ENCODE peak calls at places on chromosomes 11 and 22, in seven cellular contexts. N is HCT116, B is K562, E is HepG2, G is SK-N-SH, C is endothelial cell of umbilical vein, A is GM12878. P is an unnamed sample.

GRCh38 chr22:43570531-43571144 is 158.8 kb downstream of the MPPED1 start:
- DNase-seq in N (no peak), B (no peak), E (no peak), G (no peak), C (no peak), A (no peak), P (no peak)

GRCh38 chr11:6468712-6469495 is 4.8 kb downstream of the TRIM3 start:
- DNase-seq in N (peak), B (peak), E (peak), G (peak), C (peak), A (peak), P (peak)

GRCh38 chr22:32823024-32823730 is 21.7 kb downstream of the TIMP3 start:
- DNase-seq in N (peak), B (peak), E (peak), G (peak), C (no peak), A (no peak), P (no peak)

GRCh38 chr11:27453701-27454100 is 18.9 kb downstream of the LGR4 start:
- DNase-seq in N (no peak), B (no peak), E (no peak), G (no peak), C (no peak), A (no peak), P (no peak)

GRCh38 chr11:100095809-100096208 is 591.3 kb upstream of the ARHGAP42 start:
- DNase-seq in N (no peak), B (no peak), E (no peak), G (no peak), C (no peak), A (no peak), P (no peak)

GRCh38 chr22:16601437-16602223 is 9.0 kb upstream of the CCT8L2 start:
- DNase-seq in N (no peak), B (peak), E (no peak), G (no peak), C (no peak), A (no peak), P (no peak)

GRCh38 chr11:69948256-69949141 is 129.3 kb upstream of the FGF3 start:
- DNase-seq in N (peak), B (peak), E (peak), G (peak), C (no peak), A (no peak), P (no peak)

GRCh38 chr11:1219836-1220810 is 2.7 kb upstream of the MUC5B start:
- DNase-seq in N (no peak), B (no peak), E (peak), G (peak), C (no peak), A (no peak), P (no peak)

GRCh38 chr11:67666676-67667489 is 7.5 kb downstream of the ALDH3B2 start:
- DNase-seq in N (no peak), B (no peak), E (no peak), G (peak), C (no peak), A (no peak), P (no peak)

GRCh38 chr11:130675456-130675855 is 227.0 kb downstream of the ADAMTS15 start:
- DNase-seq in N (no peak), B (no peak), E (no peak), G (no peak), C (no peak), A (no peak), P (no peak)

GRCh38 chr22:18076060-18076497 is 1.7 kb upstream of the PEX26 start:
- DNase-seq in N (peak), B (peak), E (peak), G (peak), C (peak), A (no peak), P (peak)

GRCh38 chr11:13249992-13250391 is 27.6 kb upstream of the BMAL1 start:
- DNase-seq in N (no peak), B (no peak), E (no peak), G (no peak), C (peak), A (no peak), P (no peak)

GRCh38 chr11:118913411-118914125 is 12.2 kb downstream of the BCL9L start:
- DNase-seq in N (no peak), B (no peak), E (no peak), G (no peak), C (no peak), A (no peak), P (no peak)

GRCh38 chr11:74538680-74539079 is 45.2 kb upstream of the LIPT2 start:
- DNase-seq in N (no peak), B (no peak), E (no peak), G (peak), C (no peak), A (no peak), P (peak)

GRCh38 chr11:25970726-25971508 is 361.0 kb upstream of the ANO3 start:
- DNase-seq in N (no peak), B (no peak), E (no peak), G (no peak), C (no peak), A (no peak), P (no peak)

GRCh38 chr11:115890500-115890899 is 386.3 kb upstream of the CADM1 start:
- DNase-seq in N (no peak), B (no peak), E (no peak), G (no peak), C (no peak), A (no peak), P (no peak)

GRCh38 chr22:22397292-22397870 is 111.2 kb downstream of the ZNF280B start:
- DNase-seq in N (peak), B (peak), E (peak), G (no peak), C (no peak), A (no peak), P (no peak)

GRCh38 chr22:42717197-42717967 is 3.3 kb downstream of the A4GALT start:
- DNase-seq in N (no peak), B (no peak), E (no peak), G (no peak), C (no peak), A (no peak), P (no peak)

GRCh38 chr11:131748146-131749050 is 378.0 kb downstream of the NTM start:
- DNase-seq in N (no peak), B (peak), E (peak), G (peak), C (peak), A (no peak), P (no peak)

GRCh38 chr11:78607691-78608090 is 33.0 kb upstream of the NARS2 start:
- DNase-seq in N (no peak), B (no peak), E (no peak), G (no peak), C (no peak), A (no peak), P (no peak)

GRCh38 chr11:57513911-57514537 is 1.5 kb downstream of the SLC43A1 start:
- DNase-seq in N (no peak), B (peak), E (no peak), G (peak), C (no peak), A (no peak), P (no peak)

GRCh38 chr11:9660886-9661285 is 3.0 kb upstream of the SWAP70 start:
- DNase-seq in N (no peak), B (no peak), E (no peak), G (no peak), C (peak), A (no peak), P (no peak)

GRCh38 chr11:2666828-2667570 is 32.8 kb downstream of the KCNQ1OT1 start:
- DNase-seq in N (no peak), B (no peak), E (no peak), G (no peak), C (no peak), A (no peak), P (no peak)

DNA sequence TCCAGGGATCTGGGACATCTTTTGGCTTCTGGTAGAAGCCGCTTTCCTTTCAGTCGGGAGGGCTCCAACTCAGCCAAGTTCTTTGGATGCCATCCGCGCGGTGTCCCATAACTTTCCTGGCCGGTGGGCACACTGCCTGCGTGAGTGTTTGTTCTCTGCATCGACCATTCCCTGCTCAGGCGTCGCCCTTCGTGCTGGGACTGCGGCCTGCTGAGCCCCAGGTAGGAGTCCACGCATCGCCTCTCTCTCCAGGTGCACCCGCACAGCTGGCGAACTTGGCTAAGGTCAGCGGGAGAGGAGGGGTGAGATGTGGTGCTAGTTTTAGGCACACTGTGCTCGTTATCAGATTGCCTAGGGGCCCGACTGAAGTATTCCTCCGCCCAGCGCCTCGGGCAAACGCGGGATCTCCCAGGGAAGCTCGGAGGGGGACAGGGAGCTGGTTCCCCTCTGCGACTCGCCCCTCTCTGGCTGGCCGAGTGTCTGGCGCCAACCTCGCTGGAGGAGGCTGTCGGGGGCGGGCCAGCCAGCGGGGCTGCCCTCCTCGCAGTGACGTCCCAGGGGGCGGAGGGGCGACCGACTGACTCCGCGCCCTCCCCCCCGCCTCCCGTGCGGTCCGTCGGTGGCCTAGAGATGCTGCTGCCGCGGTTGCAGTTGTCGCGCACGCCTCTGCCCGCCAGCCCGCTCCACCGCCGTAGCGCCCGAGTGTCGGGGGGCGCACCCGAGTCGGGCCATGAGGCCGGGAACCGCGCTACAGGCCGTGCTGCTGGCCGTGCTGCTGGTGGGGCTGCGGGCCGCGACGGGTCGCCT is at the start of gene LAYN:
- DNase-seq in N (no peak), B (no peak), E (no peak), G (peak), C (no peak), A (no peak), P (no peak)
- TF ChIP-seq POLR2AphosphoS5 in N (no peak), B (no peak), E (no peak), G (peak), C (no peak), A (no peak), P (no peak)

DNA sequence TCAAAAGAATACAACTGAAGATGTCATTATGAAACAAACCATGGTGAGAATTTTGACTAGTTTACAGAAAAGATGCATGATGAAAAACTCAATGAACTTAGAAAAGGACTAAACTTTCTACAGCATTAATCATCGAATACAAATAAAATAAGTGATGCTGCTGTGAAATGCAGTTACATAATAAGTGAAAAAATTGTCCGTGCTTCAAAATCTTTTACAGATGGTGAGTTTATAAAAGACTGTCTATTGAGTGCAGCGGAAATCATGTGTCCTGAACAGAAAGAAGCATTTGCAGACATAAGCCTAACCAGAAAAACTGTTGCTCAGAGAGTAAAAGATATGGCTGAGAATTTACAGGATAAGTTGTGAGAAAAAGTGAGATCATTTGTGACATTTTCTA is 33.8 kb downstream of the NEAT1 start:
- DNase-seq in N (no peak), B (no peak), E (no peak), G (no peak), C (no peak), A (no peak), P (no peak)
- H3K9ac ChIP-seq in N (peak), B (peak), E (no peak), G (peak), C (no peak), A (peak), P (no peak)

DNA sequence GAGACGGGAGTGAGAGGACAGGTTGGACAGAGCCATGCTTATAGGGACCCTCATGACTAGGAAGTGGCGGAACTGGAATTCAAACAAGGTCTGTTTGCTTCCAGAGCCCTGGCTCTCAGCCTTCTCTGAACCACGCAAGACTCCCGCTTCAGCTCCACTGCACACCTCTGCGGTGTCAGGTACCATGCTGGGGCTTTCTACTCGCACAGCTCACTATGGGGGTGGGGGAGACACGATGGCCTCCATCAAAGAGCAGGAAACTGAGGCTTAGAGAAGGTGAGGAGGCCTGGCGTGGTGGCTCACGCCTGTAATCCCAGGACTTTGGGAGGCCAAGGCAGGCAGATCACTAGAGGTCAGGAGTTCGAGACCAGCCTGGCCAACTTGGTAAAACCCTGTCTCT is 14.2 kb downstream of the SUN2 start:
- DNase-seq in N (no peak), B (no peak), E (no peak), G (no peak), C (no peak), A (no peak), P (no peak)
- TF ChIP-seq POLR2AphosphoS5 in N (no peak), B (no peak), E (no peak), G (no peak), C (no peak), A (no peak), P (no peak)

DNA sequence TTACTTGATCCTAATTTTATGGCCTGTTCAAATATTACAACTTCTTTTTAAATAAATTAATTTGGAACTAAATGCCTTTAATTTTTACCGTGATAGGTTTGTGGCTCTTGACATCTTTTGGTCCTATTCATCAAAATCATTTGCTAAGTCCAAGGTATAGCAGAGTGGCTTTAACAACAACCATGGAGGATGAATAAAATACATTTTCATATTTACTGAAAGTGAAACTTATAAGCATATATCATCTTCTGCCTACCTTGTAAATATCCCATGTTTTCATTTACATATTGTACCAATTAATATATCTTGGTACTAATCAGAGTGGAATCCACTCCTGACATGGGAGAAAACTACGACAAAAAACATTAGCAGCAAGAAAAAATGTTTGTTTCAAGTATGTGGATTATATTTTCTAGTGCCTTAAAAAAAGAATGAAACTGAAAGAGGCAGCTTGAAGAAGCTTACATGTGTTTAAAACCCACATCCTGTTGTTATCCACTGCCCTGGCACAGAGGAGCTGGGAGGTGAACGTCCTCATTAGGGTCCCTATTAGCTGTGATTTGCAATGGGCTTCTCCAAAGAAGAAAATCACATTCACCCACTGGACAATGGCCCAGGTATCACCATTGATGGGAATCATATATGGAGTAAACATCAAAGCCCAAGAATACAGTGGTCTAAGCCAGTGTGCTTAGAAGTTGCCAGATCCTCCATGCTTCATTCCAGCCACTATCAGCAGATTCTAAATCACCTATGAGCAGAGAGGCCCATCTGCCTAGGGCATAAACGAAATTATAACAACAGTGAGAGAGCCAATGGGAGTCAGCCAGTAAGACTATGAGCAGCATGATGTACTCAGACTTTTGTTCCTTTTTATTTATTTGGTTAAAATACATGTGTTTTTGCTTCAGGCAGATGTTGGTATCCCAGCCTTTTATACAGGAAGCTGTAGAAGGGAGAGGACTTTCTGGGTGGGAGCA is 84.7 kb downstream of the MAML2 start:
- DNase-seq in N (no peak), B (no peak), E (no peak), G (no peak), C (no peak), A (no peak), P (no peak)
- H3K9ac ChIP-seq in N (no peak), B (no peak), E (no peak), G (peak), C (no peak), A (peak), P (peak)